ENCODE peak calls at places on chromosomes 6 and 20, in eight cellular contexts. One of them, this sample, is unnamed.

GRCh38 chr6:75892384-75892783 is 143.3 kb downstream of the MYO6 start:
- DNase-seq in K562: no peak
- DNase-seq in SK-N-SH: no peak
- DNase-seq in A549: no peak
- DNase-seq in HepG2: no peak
- DNase-seq in GM12878: no peak
- DNase-seq in WTC11: no peak
- DNase-seq in HCT116: no peak
- DNase-seq in this sample: no peak

GRCh38 chr20:62543470-62544302 is 67.9 kb upstream of the GATA5 start:
- DNase-seq in WTC11: no peak
- DNase-seq in A549: no peak
- DNase-seq in GM12878: no peak
- DNase-seq in SK-N-SH: no peak
- DNase-seq in HCT116: no peak
- DNase-seq in HepG2: peak
- DNase-seq in K562: no peak
- DNase-seq in this sample: no peak

GRCh38 chr6:41757268-41757667 is 10.1 kb upstream of the PGC start:
- DNase-seq in WTC11: no peak
- DNase-seq in GM12878: no peak
- DNase-seq in SK-N-SH: no peak
- DNase-seq in HCT116: no peak
- DNase-seq in K562: no peak
- DNase-seq in A549: no peak
- DNase-seq in HepG2: no peak
- DNase-seq in this sample: no peak

GRCh38 chr20:9353180-9353915 is 161.0 kb upstream of the LAMP5 start:
- DNase-seq in HCT116: no peak
- DNase-seq in GM12878: no peak
- DNase-seq in SK-N-SH: no peak
- DNase-seq in HepG2: no peak
- DNase-seq in WTC11: no peak
- DNase-seq in K562: no peak
- DNase-seq in A549: no peak
- DNase-seq in this sample: no peak

GRCh38 chr20:14148042-14148441 is 152.7 kb downstream of the MACROD2 start:
- DNase-seq in SK-N-SH: no peak
- DNase-seq in HCT116: no peak
- DNase-seq in A549: no peak
- DNase-seq in HepG2: no peak
- DNase-seq in K562: no peak
- DNase-seq in WTC11: no peak
- DNase-seq in GM12878: no peak
- DNase-seq in this sample: no peak

GRCh38 chr20:347640-348484 is 951 bp downstream of the NRSN2 start:
- DNase-seq in K562: peak
- DNase-seq in HCT116: no peak
- DNase-seq in GM12878: peak
- DNase-seq in SK-N-SH: peak
- DNase-seq in HepG2: peak
- DNase-seq in WTC11: peak
- DNase-seq in A549: peak
- DNase-seq in this sample: peak

GRCh38 chr20:57214427-57214826 is 52.0 kb downstream of the BMP7 start:
- DNase-seq in K562: no peak
- DNase-seq in HCT116: no peak
- DNase-seq in SK-N-SH: no peak
- DNase-seq in WTC11: no peak
- DNase-seq in HepG2: no peak
- DNase-seq in A549: no peak
- DNase-seq in GM12878: no peak
- DNase-seq in this sample: no peak

GRCh38 chr20:9609892-9610502 is 95.6 kb downstream of the LAMP5 start:
- DNase-seq in HCT116: peak
- DNase-seq in SK-N-SH: peak
- DNase-seq in GM12878: peak
- DNase-seq in WTC11: peak
- DNase-seq in K562: peak
- DNase-seq in A549: peak
- DNase-seq in HepG2: peak
- DNase-seq in this sample: peak

GRCh38 chr6:90478278-90478677 is 108.6 kb downstream of the MAP3K7 start:
- DNase-seq in WTC11: peak
- DNase-seq in A549: no peak
- DNase-seq in SK-N-SH: peak
- DNase-seq in GM12878: no peak
- DNase-seq in HCT116: no peak
- DNase-seq in K562: peak
- DNase-seq in HepG2: no peak
- DNase-seq in this sample: no peak

DNA sequence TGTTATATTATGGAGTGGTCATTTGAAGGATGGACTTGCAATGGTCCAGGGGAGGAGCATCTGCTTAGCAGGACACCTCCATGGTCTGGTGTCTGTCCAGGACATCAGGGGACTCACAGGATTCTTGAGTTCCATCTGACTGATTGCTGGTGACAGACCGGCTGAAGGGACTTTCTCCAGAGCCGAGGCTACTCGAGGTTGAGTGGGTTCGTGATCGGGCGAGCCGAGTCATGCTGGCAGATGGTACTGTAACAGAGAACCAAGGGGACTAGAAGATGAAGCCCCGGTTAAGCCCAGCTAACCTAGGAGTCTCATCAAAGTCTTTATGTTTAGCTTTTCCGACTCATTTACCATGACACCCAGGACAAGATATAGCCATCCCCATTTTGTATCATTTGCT is 7.5 kb upstream of the SLA2 start:
- DNase-seq in HepG2: no peak
- DNase-seq in K562: no peak
- DNase-seq in WTC11: no peak
- DNase-seq in GM12878: no peak
- DNase-seq in SK-N-SH: no peak
- DNase-seq in A549: no peak
- DNase-seq in HCT116: no peak
- DNase-seq in this sample: no peak
- TF ChIP-seq CTCF in HepG2: no peak
- TF ChIP-seq CTCF in K562: no peak
- TF ChIP-seq CTCF in WTC11: no peak
- TF ChIP-seq CTCF in GM12878: no peak
- TF ChIP-seq CTCF in SK-N-SH: no peak
- TF ChIP-seq CTCF in A549: no peak
- TF ChIP-seq CTCF in HCT116: no peak
- TF ChIP-seq CTCF in this sample: no peak

GRCh38 chr6:160355001-160355400 is 6.8 kb downstream of the SLC22A3 start:
- DNase-seq in SK-N-SH: no peak
- DNase-seq in A549: peak
- DNase-seq in GM12878: no peak
- DNase-seq in K562: no peak
- DNase-seq in WTC11: no peak
- DNase-seq in HCT116: no peak
- DNase-seq in HepG2: no peak
- DNase-seq in this sample: peak
- TF ChIP-seq MAX in SK-N-SH: no peak
- TF ChIP-seq MAX in A549: no peak
- TF ChIP-seq MAX in GM12878: no peak
- TF ChIP-seq MAX in K562: no peak
- TF ChIP-seq MAX in WTC11: no peak
- TF ChIP-seq MAX in HCT116: no peak
- TF ChIP-seq MAX in HepG2: no peak
- TF ChIP-seq MAX in this sample: no peak

DNA sequence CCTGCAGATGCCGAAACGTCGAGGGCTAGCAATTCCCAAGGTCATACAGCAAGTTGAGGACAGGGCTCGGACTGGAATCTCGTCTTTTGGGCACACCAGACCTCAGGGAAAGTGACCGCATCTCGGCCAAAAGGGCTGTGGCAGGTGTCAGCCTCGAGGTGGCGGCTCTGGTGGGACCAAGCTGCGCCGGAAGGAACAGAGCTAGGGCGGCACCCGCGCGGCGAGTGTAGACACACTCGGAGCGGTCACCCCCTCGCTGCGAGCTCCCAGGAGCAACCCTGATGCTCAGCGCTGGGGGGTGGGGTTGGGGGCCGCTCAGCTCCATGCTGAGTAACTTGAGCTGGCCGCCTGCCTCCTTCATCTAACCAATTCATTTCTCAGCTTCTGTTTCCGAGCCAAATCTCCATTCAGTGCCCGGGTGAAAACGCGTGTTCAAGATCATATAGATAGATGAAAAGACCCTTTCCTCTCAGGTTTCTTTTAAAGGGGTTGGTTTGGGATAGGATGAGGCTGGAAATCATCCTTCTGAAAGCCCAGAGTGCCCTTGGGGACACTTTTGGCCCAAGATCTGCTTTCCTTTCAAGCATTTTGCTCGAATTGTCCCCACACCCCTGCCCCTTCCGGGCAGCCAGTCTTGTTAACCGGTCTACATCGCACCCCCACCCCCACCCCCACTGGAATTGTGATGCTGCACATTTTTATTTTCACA is 2.3 kb upstream of the TUBB2B start:
- DNase-seq in HepG2: no peak
- DNase-seq in K562: peak
- DNase-seq in HCT116: no peak
- DNase-seq in GM12878: no peak
- DNase-seq in WTC11: peak
- DNase-seq in SK-N-SH: peak
- DNase-seq in A549: no peak
- DNase-seq in this sample: no peak
- TF ChIP-seq CTCF in HepG2: peak
- TF ChIP-seq CTCF in K562: peak
- TF ChIP-seq CTCF in HCT116: no peak
- TF ChIP-seq CTCF in GM12878: no peak
- TF ChIP-seq CTCF in WTC11: no peak
- TF ChIP-seq CTCF in SK-N-SH: no peak
- TF ChIP-seq CTCF in A549: no peak
- TF ChIP-seq CTCF in this sample: no peak

GRCh38 chr6:163415176-163415619 is 680 bp downstream of the QKI start:
- DNase-seq in A549: no peak
- DNase-seq in HepG2: no peak
- DNase-seq in SK-N-SH: peak
- DNase-seq in HCT116: no peak
- DNase-seq in WTC11: no peak
- DNase-seq in K562: peak
- DNase-seq in GM12878: no peak
- DNase-seq in this sample: peak
- TF ChIP-seq MAX in A549: no peak
- TF ChIP-seq MAX in HepG2: no peak
- TF ChIP-seq MAX in SK-N-SH: no peak
- TF ChIP-seq MAX in HCT116: no peak
- TF ChIP-seq MAX in WTC11: no peak
- TF ChIP-seq MAX in K562: no peak
- TF ChIP-seq MAX in GM12878: no peak
- TF ChIP-seq MAX in this sample: no peak

GRCh38 chr6:33971580-33971979 is 167.8 kb upstream of the MLN start:
- DNase-seq in SK-N-SH: no peak
- DNase-seq in GM12878: no peak
- DNase-seq in HCT116: no peak
- DNase-seq in HepG2: no peak
- DNase-seq in A549: no peak
- DNase-seq in K562: no peak
- DNase-seq in WTC11: no peak
- DNase-seq in this sample: no peak

GRCh38 chr6:33965766-33966165 is 162.0 kb upstream of the MLN start:
- DNase-seq in WTC11: no peak
- DNase-seq in HepG2: no peak
- DNase-seq in A549: no peak
- DNase-seq in GM12878: no peak
- DNase-seq in HCT116: no peak
- DNase-seq in K562: no peak
- DNase-seq in SK-N-SH: no peak
- DNase-seq in this sample: no peak

GRCh38 chr6:33967266-33967767 is 163.5 kb upstream of the MLN start:
- DNase-seq in HCT116: no peak
- DNase-seq in K562: no peak
- DNase-seq in GM12878: no peak
- DNase-seq in WTC11: no peak
- DNase-seq in SK-N-SH: no peak
- DNase-seq in A549: no peak
- DNase-seq in HepG2: no peak
- DNase-seq in this sample: no peak

GRCh38 chr6:33966536-33966935 is 162.7 kb upstream of the MLN start:
- DNase-seq in K562: no peak
- DNase-seq in SK-N-SH: no peak
- DNase-seq in HCT116: no peak
- DNase-seq in HepG2: no peak
- DNase-seq in WTC11: no peak
- DNase-seq in A549: no peak
- DNase-seq in GM12878: no peak
- DNase-seq in this sample: no peak

GRCh38 chr6:33967966-33968724 is 164.3 kb upstream of the MLN start:
- DNase-seq in WTC11: peak
- DNase-seq in A549: peak
- DNase-seq in SK-N-SH: peak
- DNase-seq in K562: peak
- DNase-seq in GM12878: no peak
- DNase-seq in HepG2: peak
- DNase-seq in HCT116: peak
- DNase-seq in this sample: no peak
- TF ChIP-seq CTCF in WTC11: no peak
- TF ChIP-seq CTCF in A549: peak
- TF ChIP-seq CTCF in SK-N-SH: peak
- TF ChIP-seq CTCF in K562: peak
- TF ChIP-seq CTCF in GM12878: peak
- TF ChIP-seq CTCF in HepG2: peak
- TF ChIP-seq CTCF in HCT116: peak
- TF ChIP-seq CTCF in this sample: peak

GRCh38 chr20:21528870-21529269 is 15.0 kb upstream of the NKX2-2 start:
- DNase-seq in HCT116: no peak
- DNase-seq in HepG2: no peak
- DNase-seq in K562: no peak
- DNase-seq in SK-N-SH: no peak
- DNase-seq in GM12878: no peak
- DNase-seq in WTC11: no peak
- DNase-seq in A549: no peak
- DNase-seq in this sample: no peak

GRCh38 chr20:21526776-21527175 is 12.9 kb upstream of the NKX2-2 start:
- DNase-seq in HCT116: no peak
- DNase-seq in GM12878: no peak
- DNase-seq in SK-N-SH: no peak
- DNase-seq in K562: no peak
- DNase-seq in A549: no peak
- DNase-seq in WTC11: no peak
- DNase-seq in HepG2: no peak
- DNase-seq in this sample: no peak

GRCh38 chr20:21529863-21530262 is 16.0 kb upstream of the NKX2-2 start:
- DNase-seq in HepG2: peak
- DNase-seq in SK-N-SH: no peak
- DNase-seq in GM12878: no peak
- DNase-seq in K562: no peak
- DNase-seq in HCT116: peak
- DNase-seq in WTC11: no peak
- DNase-seq in A549: no peak
- DNase-seq in this sample: no peak

GRCh38 chr20:21523895-21524294 is 10.0 kb upstream of the NKX2-2 start:
- DNase-seq in HCT116: no peak
- DNase-seq in K562: no peak
- DNase-seq in SK-N-SH: no peak
- DNase-seq in HepG2: no peak
- DNase-seq in GM12878: no peak
- DNase-seq in A549: no peak
- DNase-seq in WTC11: no peak
- DNase-seq in this sample: no peak

GRCh38 chr20:21527908-21528307 is 14.0 kb upstream of the NKX2-2 start:
- DNase-seq in A549: no peak
- DNase-seq in WTC11: no peak
- DNase-seq in HepG2: no peak
- DNase-seq in HCT116: no peak
- DNase-seq in K562: no peak
- DNase-seq in GM12878: no peak
- DNase-seq in SK-N-SH: no peak
- DNase-seq in this sample: no peak
- TF ChIP-seq MAX in A549: no peak
- TF ChIP-seq MAX in WTC11: no peak
- TF ChIP-seq MAX in HepG2: no peak
- TF ChIP-seq MAX in HCT116: no peak
- TF ChIP-seq MAX in K562: no peak
- TF ChIP-seq MAX in GM12878: no peak
- TF ChIP-seq MAX in SK-N-SH: no peak
- TF ChIP-seq MAX in this sample: no peak